ENCODE peak calls at places on chromosomes 12 and 14, in six cellular contexts. V, R, D, N, L and A are unnamed samples.

GRCh38 chr12:113241191-113242017 is 20.1 kb downstream of the TPCN1 start:
- DNase-seq in V (peak; percentile 82), R (peak; percentile 47), D (no peak), N (peak; percentile 19), L (peak; percentile 85), A (no peak)

GRCh38 chr14:99029916-99030305 is 242.1 kb downstream of the BCL11B start:
- DNase-seq in V (peak; percentile 40), R (no peak), D (no peak), N (no peak), L (peak; percentile 33), A (no peak)

GRCh38 chr12:101935769-101936741 is 58.7 kb downstream of the DRAM1 start:
- DNase-seq in V (peak; percentile 74), R (peak; percentile 74), D (peak; percentile 32), N (peak; percentile 91), L (no peak), A (peak; percentile 67)

GRCh38 chr12:91113621-91114020 is 2.3 kb upstream of the LUM start:
- DNase-seq in V (no peak), R (no peak), D (no peak), N (no peak), L (no peak), A (no peak)

GRCh38 chr12:131017477-131017991 is 63.8 kb downstream of the ADGRD1 start:
- DNase-seq in V (no peak), R (no peak), D (no peak), N (no peak), L (no peak), A (no peak)

GRCh38 chr12:4272014-4272975 is 1.3 kb upstream of the CCND2 start:
- DNase-seq in V (peak; percentile 86), R (peak; percentile 86), D (no peak), N (peak; percentile 95), L (peak; percentile 93), A (peak; percentile 94)

GRCh38 chr12:80681-81190 is 14.2 kb downstream of the IQSEC3 start:
- DNase-seq in V (no peak), R (no peak), D (no peak), N (no peak), L (no peak), A (no peak)

GRCh38 chr12:27970391-27970980 is 2.0 kb downstream of the PTHLH start:
- DNase-seq in V (no peak), R (peak; percentile 18), D (no peak), N (no peak), L (peak; percentile 45), A (peak; percentile 69)

GRCh38 chr14:23883684-23884540 is 69.7 kb upstream of the DHRS4 start:
- DNase-seq in V (no peak), R (no peak), D (no peak), N (no peak), L (no peak), A (no peak)

GRCh38 chr14:74064883-74065282 is 19.4 kb downstream of the ALDH6A1 start:
- DNase-seq in V (no peak), R (no peak), D (no peak), N (no peak), L (no peak), A (no peak)

GRCh38 chr14:73725116-73726024 is 11.2 kb upstream of the PNMA1 start:
- DNase-seq in V (peak; percentile 71), R (no peak), D (no peak), N (no peak), L (peak; percentile 50), A (no peak)

GRCh38 chr14:105527381-105528196 is 1.2 kb downstream of the TMEM121 start:
- DNase-seq in V (no peak), R (no peak), D (no peak), N (no peak), L (peak; percentile 56), A (no peak)

GRCh38 chr12:121537814-121538698 is 42.8 kb downstream of the KDM2B start:
- DNase-seq in V (no peak), R (no peak), D (no peak), N (peak; percentile 19), L (no peak), A (peak; percentile 73)

GRCh38 chr12:38142974-38143373 is 173.6 kb upstream of the ALG10B start:
- DNase-seq in V (no peak), R (no peak), D (no peak), N (no peak), L (no peak), A (no peak)

GRCh38 chr12:26878661-26879119 is 45.7 kb upstream of the ITPR2 start:
- DNase-seq in V (peak; percentile 65), R (peak; percentile 90), D (no peak), N (peak; percentile 77), L (peak; percentile 71), A (peak; percentile 39)

GRCh38 chr14:21398901-21399300 is 15.1 kb upstream of the SUPT16H start:
- DNase-seq in V (no peak), R (no peak), D (no peak), N (no peak), L (no peak), A (no peak)

GRCh38 chr12:132638541-132639408 is 20.2 kb downstream of the P2RX2 start:
- DNase-seq in V (no peak), R (peak; percentile 35), D (no peak), N (no peak), L (peak; percentile 48), A (peak; percentile 58)

GRCh38 chr14:66746316-66747006 is 238.5 kb downstream of the GPHN start:
- DNase-seq in V (no peak), R (no peak), D (peak; percentile 52), N (peak; percentile 35), L (no peak), A (no peak)

GRCh38 chr12:118714051-118714460 is 267.3 kb upstream of the SRRM4 start:
- DNase-seq in V (no peak), R (no peak), D (no peak), N (peak; percentile 38), L (no peak), A (peak; percentile 60)

GRCh38 chr12:55935742-55936151 is 4.8 kb downstream of the DGKA start:
- DNase-seq in V (peak; percentile 61), R (no peak), D (no peak), N (no peak), L (peak; percentile 68), A (no peak)

GRCh38 chr14:68976160-68977067 is 2.7 kb downstream of the ACTN1 start:
- DNase-seq in V (peak; percentile 83), R (peak; percentile 75), D (no peak), N (no peak), L (peak; percentile 71), A (no peak)

GRCh38 chr14:102514987-102515733 is 5.6 kb upstream of the ANKRD9 start:
- DNase-seq in V (no peak), R (no peak), D (no peak), N (no peak), L (no peak), A (no peak)
- TF ChIP-seq CTCF in V (no peak), R (no peak), D (no peak), N (no peak), L (no peak), A (no peak)

DNA sequence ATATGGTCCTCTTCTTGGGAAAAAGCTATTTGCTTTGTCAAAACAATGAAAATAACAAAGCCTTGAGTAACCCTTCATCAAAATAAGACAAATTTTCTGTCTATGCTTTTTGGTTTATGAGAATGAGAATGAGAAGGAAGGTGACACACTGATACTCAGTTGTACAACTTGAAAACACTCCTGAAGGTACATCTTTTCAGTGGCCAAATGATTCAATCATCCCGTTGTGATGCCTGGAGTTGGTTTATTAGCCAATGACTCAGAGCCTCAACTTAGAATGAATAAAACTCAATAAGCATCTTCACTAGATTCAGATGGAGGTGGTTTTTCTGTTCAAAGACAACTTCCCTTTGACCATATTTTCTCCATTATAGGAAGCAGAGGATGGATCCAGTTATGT is 7.8 kb upstream of the CALM1 start:
- DNase-seq in V (no peak), R (no peak), D (no peak), N (no peak), L (no peak), A (no peak)
- TF ChIP-seq CTCF in V (no peak), R (no peak), D (no peak), N (no peak), L (no peak), A (no peak)

GRCh38 chr12:92506460-92506859 is 196.3 kb upstream of the PLEKHG7 start:
- DNase-seq in V (no peak), R (no peak), D (no peak), N (no peak), L (no peak), A (no peak)

GRCh38 chr12:92503029-92503931 is 199.5 kb upstream of the PLEKHG7 start:
- DNase-seq in V (no peak), R (peak; percentile 44), D (no peak), N (no peak), L (no peak), A (peak; percentile 44)

GRCh38 chr12:92503977-92504966 is 198.5 kb upstream of the PLEKHG7 start:
- DNase-seq in V (peak; percentile 68), R (peak; percentile 35), D (no peak), N (no peak), L (no peak), A (no peak)

GRCh38 chr12:92505373-92506340 is 197.1 kb upstream of the PLEKHG7 start:
- DNase-seq in V (peak; percentile 79), R (peak; percentile 85), D (no peak), N (no peak), L (peak; percentile 57), A (peak; percentile 26)

GRCh38 chr12:92502417-92503028 is 200.3 kb upstream of the PLEKHG7 start:
- DNase-seq in V (peak; percentile 64), R (no peak), D (no peak), N (peak; percentile 50), L (no peak), A (peak; percentile 30)
- TF ChIP-seq CTCF in V (no peak), R (peak; percentile 8), D (no peak), N (peak; percentile 60), L (no peak), A (peak; percentile 11)

DNA sequence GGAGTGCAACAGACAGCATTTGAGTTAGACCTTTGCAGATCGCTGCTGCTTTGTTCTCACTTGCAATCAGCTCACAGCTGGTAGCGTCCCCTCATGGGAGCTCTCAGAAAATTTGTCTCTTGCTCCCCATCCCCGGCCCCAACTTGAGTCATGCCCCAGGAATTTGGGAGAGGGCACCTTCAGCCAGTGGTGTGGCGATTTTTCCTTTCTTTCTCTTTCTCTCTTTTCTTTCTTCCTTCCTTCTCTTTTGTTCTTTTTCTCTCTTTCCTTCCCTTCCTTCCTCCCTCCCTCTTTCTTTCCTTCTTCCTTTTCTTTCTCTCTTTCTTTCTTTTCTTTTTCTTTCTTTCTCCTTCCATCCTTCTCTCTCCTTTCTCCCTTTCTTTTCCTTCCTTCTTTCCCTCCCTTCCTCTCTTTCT is 34.2 kb upstream of the MAP1LC3B2 start:
- DNase-seq in V (no peak), R (peak; percentile 60), D (no peak), N (no peak), L (no peak), A (no peak)
- TF ChIP-seq CTCF in V (no peak), R (peak; percentile 22), D (no peak), N (no peak), L (no peak), A (no peak)

GRCh38 chr12:120260607-120261006 is 4.9 kb downstream of the PXN start:
- DNase-seq in V (no peak), R (no peak), D (no peak), N (no peak), L (no peak), A (no peak)

GRCh38 chr12:120258323-120258896 is 7.1 kb downstream of the PXN start:
- DNase-seq in V (no peak), R (no peak), D (no peak), N (no peak), L (no peak), A (no peak)

GRCh38 chr12:120259418-120260202 is 5.9 kb downstream of the PXN start:
- DNase-seq in V (no peak), R (no peak), D (peak; percentile 72), N (no peak), L (peak; percentile 56), A (no peak)

GRCh38 chr12:120254809-120255208 is 10.7 kb downstream of the PXN start:
- DNase-seq in V (no peak), R (no peak), D (no peak), N (no peak), L (no peak), A (no peak)

GRCh38 chr12:120257041-120257821 is 8.3 kb downstream of the PXN start:
- DNase-seq in V (peak; percentile 88), R (peak; percentile 78), D (peak; percentile 93), N (no peak), L (no peak), A (no peak)
- TF ChIP-seq CTCF in V (no peak), R (no peak), D (no peak), N (no peak), L (no peak), A (no peak)